ENCODE peak calls at places on chromosomes 11 and 22, in nine cellular contexts. N is HT1080; F is stimulated activated CD8-positive, alpha-beta memory T cell treated with anti-CD3 and anti-CD28 coated beads, Interleukin-4, amount 100 ng/mL, for 1 hour; R is ecto neural progenitor cell; O is Daoy; I is naive thymus-derived CD8-positive, alpha-beta T cell; C is EL; E is activated naive CD8-positive, alpha-beta T cell treated with anti-CD3 and anti-CD28 coated beads, Interleukin-2, amount 50 U/mL, for 24 hours; D is naive B cell. S is an unnamed sample.

GRCh38 chr11:12179521-12179920 is 69.1 kb downstream of the MICAL2 start:
- DNase-seq in N (no peak), F (no peak), R (no peak), O (no peak), I (no peak), C (no peak), E (no peak), D (no peak), S (no peak)

GRCh38 chr11:18669211-18669593 is 29.4 kb upstream of the TMEM86A start:
- DNase-seq in N (peak), F (no peak), R (no peak), O (peak), I (no peak), C (peak), E (no peak), D (no peak), S (no peak)

GRCh38 chr22:31106651-31107205 is 640 bp downstream of the SELENOM start:
- DNase-seq in N (no peak), F (no peak), R (no peak), O (peak), I (no peak), C (peak), E (no peak), D (no peak), S (no peak)

GRCh38 chr11:123197711-123198110 is 2.7 kb upstream of the CLMP start:
- DNase-seq in N (peak), F (no peak), R (no peak), O (peak), I (no peak), C (peak), E (peak), D (no peak), S (peak)

GRCh38 chr11:11020747-11021149 is 162.9 kb upstream of the ZBED5 start:
- DNase-seq in N (no peak), F (no peak), R (no peak), O (no peak), I (no peak), C (no peak), E (no peak), D (no peak), S (no peak)

GRCh38 chr11:1484716-1485503 is 1.7 kb downstream of the MOB2 start:
- DNase-seq in N (no peak), F (no peak), R (no peak), O (peak), I (no peak), C (no peak), E (no peak), D (no peak), S (no peak)

GRCh38 chr11:1827095-1827797 is 7.5 kb upstream of the SYT8 start:
- DNase-seq in N (peak), F (no peak), R (no peak), O (peak), I (no peak), C (peak), E (no peak), D (no peak), S (peak)

GRCh38 chr11:100930185-100930778 is 199.3 kb downstream of the PGR start:
- DNase-seq in N (peak), F (no peak), R (no peak), O (peak), I (no peak), C (peak), E (no peak), D (peak), S (peak)

GRCh38 chr11:112511271-112511670 is 250.6 kb upstream of the PLET1 start:
- DNase-seq in N (peak), F (no peak), R (no peak), O (no peak), I (no peak), C (no peak), E (no peak), D (no peak), S (peak)

GRCh38 chr11:19953342-19953741 is 206.9 kb downstream of the DBX1 start:
- DNase-seq in N (peak), F (no peak), R (peak), O (peak), I (no peak), C (peak), E (no peak), D (no peak), S (no peak)

GRCh38 chr11:20161230-20161918 is 1.1 kb upstream of the DBX1 start:
- DNase-seq in N (no peak), F (no peak), R (peak), O (peak), I (no peak), C (peak), E (no peak), D (no peak), S (no peak)

GRCh38 chr11:114880458-114880857 is 202.1 kb downstream of the NXPE2 start:
- DNase-seq in N (no peak), F (no peak), R (no peak), O (no peak), I (no peak), C (no peak), E (no peak), D (no peak), S (no peak)

GRCh38 chr11:65429069-65429681 is 6.6 kb downstream of the NEAT1 start:
- DNase-seq in N (peak), F (no peak), R (no peak), O (peak), I (no peak), C (peak), E (no peak), D (no peak), S (no peak)

GRCh38 chr11:62137276-62137861 is 13.6 kb downstream of the INCENP start:
- DNase-seq in N (no peak), F (no peak), R (no peak), O (no peak), I (no peak), C (no peak), E (no peak), D (no peak), S (no peak)

GRCh38 chr11:63871962-63872832 is 33.3 kb downstream of the MARK2 start:
- DNase-seq in N (peak), F (peak), R (peak), O (peak), I (no peak), C (peak), E (peak), D (peak), S (peak)

GRCh38 chr11:26186389-26186788 is 145.5 kb upstream of the ANO3 start:
- DNase-seq in N (no peak), F (no peak), R (no peak), O (no peak), I (no peak), C (no peak), E (no peak), D (no peak), S (no peak)

GRCh38 chr11:103397369-103397768 is 288.1 kb downstream of the DYNC2H1 start:
- DNase-seq in N (no peak), F (no peak), R (no peak), O (no peak), I (no peak), C (no peak), E (no peak), D (no peak), S (no peak)

GRCh38 chr22:23280356-23281052 is 100.2 kb downstream of the BCR start:
- DNase-seq in N (no peak), F (no peak), R (no peak), O (no peak), I (no peak), C (no peak), E (no peak), D (no peak), S (no peak)

GRCh38 chr22:32100711-32101110 is 57.6 kb downstream of the SLC5A1 start:
- DNase-seq in N (no peak), F (no peak), R (no peak), O (no peak), I (no peak), C (no peak), E (no peak), D (no peak), S (no peak)

GRCh38 chr11:3126207-3126865 is 38.8 kb downstream of the OSBPL5 start:
- DNase-seq in N (no peak), F (no peak), R (no peak), O (no peak), I (no peak), C (no peak), E (no peak), D (no peak), S (peak)

GRCh38 chr11:71979582-71979981 is 19.1 kb upstream of the IL18BP start:
- DNase-seq in N (no peak), F (no peak), R (no peak), O (no peak), I (no peak), C (no peak), E (no peak), D (no peak), S (no peak)

GRCh38 chr11:113663567-113663966 is 42.5 kb downstream of the TMPRSS5 start:
- DNase-seq in N (no peak), F (no peak), R (no peak), O (peak), I (no peak), C (peak), E (no peak), D (no peak), S (no peak)

GRCh38 chr11:47943721-47944554 is 36.4 kb upstream of the PTPRJ start:
- DNase-seq in N (no peak), F (no peak), R (peak), O (peak), I (no peak), C (no peak), E (no peak), D (no peak), S (no peak)

GRCh38 chr22:46110215-46110614 is 40.1 kb upstream of the PPARA start:
- DNase-seq in N (peak), F (no peak), R (no peak), O (peak), I (no peak), C (no peak), E (peak), D (no peak), S (no peak)

GRCh38 chr22:50175191-50175461 is 4.6 kb downstream of the PANX2 start:
- DNase-seq in N (no peak), F (no peak), R (no peak), O (no peak), I (no peak), C (no peak), E (peak), D (no peak), S (no peak)

GRCh38 chr11:128316541-128317206 is 270.7 kb downstream of the ETS1 start:
- DNase-seq in N (no peak), F (no peak), R (no peak), O (no peak), I (no peak), C (no peak), E (no peak), D (no peak), S (no peak)

GRCh38 chr11:13380731-13381130 is 82.3 kb downstream of the BTBD10 start:
- DNase-seq in N (no peak), F (no peak), R (no peak), O (no peak), I (no peak), C (no peak), E (no peak), D (no peak), S (no peak)

GRCh38 chr11:75103380-75104026 is 6.8 kb upstream of the OR2AT4 start:
- DNase-seq in N (peak), F (no peak), R (no peak), O (peak), I (no peak), C (peak), E (no peak), D (no peak), S (peak)

S was measured in RWPE1.